ENCODE peak calls at places on chromosomes 2 and 18, in five cellular contexts. R is sigmoid colon, G is transverse colon, X is HepG2, N is GM12878. O is an unnamed sample.

GRCh38 chr2:68825891-68826290 is 45.3 kb downstream of the BMP10 start:
- DNase-seq in N (no peak), R (no peak), X (no peak), G (no peak), O (no peak)

GRCh38 chr2:136117909-136118818 is at the start of gene CXCR4:
- DNase-seq in N (no peak), R (peak; percentile 77), G (peak; percentile 83), X (no peak), O (peak; percentile 80)

GRCh38 chr2:18763338-18763737 is 174.0 kb upstream of the NT5C1B start:
- DNase-seq in N (no peak), G (no peak), X (no peak), R (no peak), O (no peak)

GRCh38 chr18:32289480-32290075 is 99.7 kb downstream of the MEP1B start:
- DNase-seq in X (peak; percentile 66), N (no peak), G (peak; percentile 56), R (no peak), O (peak; percentile 54)

GRCh38 chr18:70462078-70462439 is 173.2 kb downstream of the SOCS6 start:
- DNase-seq in G (no peak), X (no peak), N (no peak), R (no peak), O (no peak)

GRCh38 chr2:212538156-212539144 is at the start of gene ERBB4:
- DNase-seq in G (no peak), X (no peak), R (peak; percentile 64), N (no peak), O (peak; percentile 32)

GRCh38 chr2:78532762-78533399 is 492.6 kb upstream of the REG3G start:
- DNase-seq in G (no peak), N (no peak), X (no peak), R (no peak), O (no peak)

GRCh38 chr18:37450434-37451133 is 115.0 kb downstream of the CELF4 start:
- DNase-seq in G (no peak), X (no peak), R (peak; percentile 71), N (no peak), O (no peak)

GRCh38 chr2:240650254-240650965 is 25.1 kb downstream of the GPR35 start:
- DNase-seq in R (peak; percentile 29), N (no peak), X (no peak), G (no peak), O (no peak)

GRCh38 chr18:57523171-57523956 is 63.1 kb downstream of the FECH start:
- DNase-seq in X (no peak), G (no peak), N (no peak), R (no peak), O (no peak)

GRCh38 chr2:108101481-108101880 is 115.2 kb downstream of the SLC5A7 start:
- DNase-seq in G (no peak), N (no peak), R (no peak), X (no peak), O (no peak)

GRCh38 chr2:86507600-86507999 is 55.6 kb downstream of the CHMP3 start:
- DNase-seq in G (no peak), N (no peak), R (no peak), X (no peak), O (no peak)

GRCh38 chr2:233546774-233547173 is 19.8 kb downstream of the USP40 start:
- DNase-seq in N (no peak), R (no peak), X (no peak), G (no peak), O (peak; percentile 58)

GRCh38 chr2:98013407-98014042 is 17.8 kb upstream of the TMEM131 start:
- DNase-seq in G (no peak), N (no peak), R (no peak), X (peak; percentile 71), O (no peak)

GRCh38 chr18:45245036-45245638 is 370.1 kb upstream of the SLC14A2 start:
- DNase-seq in G (no peak), X (no peak), N (no peak), R (no peak), O (no peak)

GRCh38 chr2:193357508-193357907 is 1162.8 kb upstream of the TMEFF2 start:
- DNase-seq in X (no peak), G (no peak), N (no peak), R (no peak), O (no peak)

GRCh38 chr18:22020867-22021370 is 148.5 kb upstream of the GATA6 start:
- DNase-seq in X (no peak), R (no peak), N (no peak), G (no peak), O (no peak)

GRCh38 chr18:58590231-58590630 is 38.7 kb downstream of the ALPK2 start:
- DNase-seq in X (peak; percentile 77), N (no peak), G (no peak), R (peak; percentile 81), O (no peak)

GRCh38 chr2:112141623-112142001 is 3.4 kb downstream of the FBLN7 start:
- DNase-seq in N (no peak), X (no peak), G (no peak), R (no peak), O (no peak)

GRCh38 chr2:225697936-225698335 is 298.4 kb downstream of the NYAP2 start:
- DNase-seq in G (no peak), R (no peak), X (no peak), N (no peak), O (no peak)

GRCh38 chr2:230358305-230358704 is 31.3 kb downstream of the SP140L start:
- DNase-seq in N (no peak), X (no peak), G (no peak), R (no peak), O (no peak)

GRCh38 chr2:150388289-150388625 is 99.2 kb downstream of the RND3 start:
- DNase-seq in X (no peak), R (no peak), N (no peak), G (no peak), O (no peak)

GRCh38 chr18:24181806-24182205 is 42.9 kb downstream of the CABYR start:
- DNase-seq in R (no peak), G (no peak), N (no peak), X (no peak), O (no peak)

GRCh38 chr2:149050188-149050587 is 11.7 kb downstream of the LYPD6B start:
- DNase-seq in N (peak; percentile 28), G (no peak), R (no peak), X (no peak), O (no peak)

GRCh38 chr2:101151141-101151858 is at the start of gene TBC1D8:
- DNase-seq in R (peak; percentile 95), N (no peak), X (peak; percentile 84), G (peak; percentile 89), O (peak; percentile 90)

GRCh38 chr18:5839102-5839501 is 56.2 kb downstream of the TMEM200C start:
- DNase-seq in X (no peak), N (no peak), G (no peak), R (no peak), O (no peak)

GRCh38 chr2:238578256-238578655 is 151.5 kb downstream of the ASB1 start:
- DNase-seq in X (no peak), R (no peak), G (no peak), N (no peak), O (no peak)

GRCh38 chr18:8501044-8501443 is 108.2 kb upstream of the RAB12 start:
- DNase-seq in N (no peak), R (peak; percentile 51), X (no peak), G (no peak), O (no peak)

GRCh38 chr18:79367989-79368388 is 27.7 kb upstream of the NFATC1 start:
- DNase-seq in R (no peak), G (no peak), X (no peak), N (no peak), O (no peak)

GRCh38 chr2:165434865-165435500 is 34.5 kb upstream of the CSRNP3 start:
- DNase-seq in X (no peak), G (no peak), R (no peak), N (no peak), O (no peak)

GRCh38 chr2:165436559-165436958 is 32.9 kb upstream of the CSRNP3 start:
- DNase-seq in G (no peak), R (no peak), N (no peak), X (no peak), O (no peak)

GRCh38 chr2:165435611-165436010 is 33.9 kb upstream of the CSRNP3 start:
- DNase-seq in R (no peak), N (no peak), G (no peak), X (no peak), O (no peak)

GRCh38 chr2:165443524-165443923 is 26.0 kb upstream of the CSRNP3 start:
- DNase-seq in X (no peak), G (no peak), N (no peak), R (no peak), O (no peak)

GRCh38 chr2:165440367-165440766 is 29.1 kb upstream of the CSRNP3 start:
- DNase-seq in N (no peak), X (no peak), G (no peak), R (no peak), O (no peak)
- TF ChIP-seq POLR2AphosphoS5 in N (no peak), X (no peak), G (no peak), R (no peak), O (no peak)

DNA sequence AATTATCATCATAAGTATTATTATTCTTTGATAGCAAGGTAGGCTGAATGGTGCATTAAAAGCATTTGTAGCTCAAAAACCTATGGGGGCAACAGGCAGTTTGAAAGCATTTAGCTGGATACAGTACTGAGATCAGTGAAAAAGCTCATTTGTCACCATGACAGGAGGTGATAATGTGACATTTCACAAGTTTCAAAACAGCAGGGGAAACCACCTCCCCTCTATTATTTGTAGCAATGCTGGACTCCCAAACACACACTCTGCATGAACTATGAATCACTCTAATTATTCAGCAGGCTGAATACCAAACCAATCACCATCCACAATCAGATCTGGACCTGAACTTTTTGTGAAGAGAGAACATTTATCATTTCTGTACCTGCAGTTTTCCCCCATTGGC is 63.4 kb downstream of the MYO5B start:
- DNase-seq in X (no peak), G (no peak), R (no peak), N (peak; percentile 48), O (no peak)
- TF ChIP-seq EP300 in X (no peak), G (no peak), R (no peak), N (peak; percentile 68), O (no peak)

GRCh38 chr2:62369549-62370164 is 136.3 kb downstream of the TMEM17 start:
- DNase-seq in R (no peak), X (no peak), N (no peak), G (no peak), O (no peak)
- H3K27ac ChIP-seq in R (no peak overlapping the region), X (no peak overlapping the region), N (no peak overlapping the region), G (no peak overlapping the region), O (no peak overlapping the region)

DNA sequence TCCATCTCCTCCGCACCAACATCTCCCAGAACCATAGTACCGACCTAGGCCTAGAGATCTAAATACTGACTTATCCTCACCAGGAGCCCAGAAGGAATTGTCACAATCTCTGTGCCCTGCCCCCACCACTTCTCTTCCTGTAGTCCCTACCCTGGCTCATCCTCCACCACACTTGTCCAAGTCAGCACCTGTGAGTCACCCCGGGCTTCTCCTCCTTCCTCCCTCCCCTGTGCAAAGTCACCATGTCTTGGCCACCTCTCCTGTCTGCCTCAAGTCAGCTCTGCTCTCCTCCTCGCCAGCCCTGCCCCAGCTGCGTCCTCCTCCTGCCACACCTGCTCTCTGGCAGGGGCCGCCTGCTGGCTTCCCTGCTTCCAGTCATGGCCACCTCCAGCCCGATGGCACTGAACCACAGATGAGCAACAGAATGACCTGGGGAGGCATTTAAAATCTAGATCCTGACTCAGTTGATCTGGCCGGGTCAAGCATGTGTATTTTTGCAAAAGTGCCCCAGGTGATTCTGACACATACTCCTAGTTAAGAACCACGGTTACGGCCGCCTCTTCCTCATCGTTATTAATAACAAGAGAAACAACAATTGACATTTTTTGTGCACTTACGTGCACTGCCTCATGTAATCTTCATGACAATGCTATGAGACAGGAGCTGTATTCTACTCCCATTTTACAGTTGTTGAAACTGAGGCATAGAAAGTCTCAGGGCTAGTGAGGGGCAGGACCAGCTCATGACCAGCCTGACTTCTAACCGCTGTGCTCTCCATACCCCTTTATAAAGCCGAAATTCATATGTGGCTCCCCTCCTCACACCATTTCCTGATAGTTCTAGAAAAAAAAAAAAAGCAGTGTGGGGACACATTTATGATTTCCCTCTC is 36.1 kb upstream of the ASPRV1 start:
- DNase-seq in R (no peak), N (no peak), G (peak; percentile 40), X (no peak), O (peak; percentile 44)
- TF ChIP-seq POLR2AphosphoS5 in R (no peak), N (no peak), G (no peak), X (no peak), O (no peak)